ENCODE peak calls at places on chromosomes 4 and X, in eight cellular contexts. P is OCI-LY7; C is adipocyte; T is NCI-H1105; W is activated CD4-positive, alpha-beta T cell treated with anti-CD3 and anti-CD28 coated beads, Interleukin-2, amount 50 U/mL, for 24 hours; X is DMS79; U is ACHN; L is HEK293T. G is an unnamed sample.

GRCh38 chr4:57342406-57342805 is 232.2 kb upstream of the IGFBP7 start:
- DNase-seq in X (no peak), L (no peak), W (no peak), U (peak; percentile 6), C (peak; percentile 74), T (no peak), P (no peak), G (no peak)

GRCh38 chr4:109294468-109295020 is 7.9 kb downstream of the COL25A1 start:
- DNase-seq in C (no peak), T (no peak), P (no peak), W (no peak), L (no peak), X (no peak), U (no peak), G (no peak)

GRCh38 chr4:4388418-4388817 is 1.5 kb downstream of the NSG1 start:
- DNase-seq in P (peak; percentile 33), L (no peak), C (no peak), W (no peak), X (no peak), U (no peak), T (no peak), G (no peak)

GRCh38 chrX:39720945-39721344 is 376.8 kb downstream of the BCOR start:
- DNase-seq in X (no peak), W (no peak), U (no peak), C (no peak), P (no peak), L (no peak), T (no peak), G (no peak)

GRCh38 chrX:1244164-1245076 is 24.2 kb upstream of the CSF2RA start:
- DNase-seq in L (peak; percentile 42), U (peak; percentile 11), C (no peak), T (no peak), X (no peak), W (no peak), P (peak; percentile 57), G (no peak)

GRCh38 chr4:76546282-76547166 is 111.5 kb downstream of the SHROOM3 start:
- DNase-seq in L (no peak), T (no peak), C (peak; percentile 86), P (no peak), U (peak; percentile 57), X (peak; percentile 65), W (no peak), G (peak; percentile 11)

GRCh38 chr4:119693127-119693526 is 64.5 kb upstream of the PDE5A start:
- DNase-seq in P (no peak), X (no peak), L (no peak), C (no peak), T (no peak), W (no peak), U (no peak), G (no peak)

GRCh38 chr4:72902354-72902753 is 167.2 kb downstream of the COX18 start:
- DNase-seq in L (no peak), X (no peak), C (no peak), U (no peak), W (no peak), P (no peak), T (no peak), G (no peak)

GRCh38 chrX:153800177-153800722 is 5.8 kb downstream of the SSR4 start:
- DNase-seq in U (no peak), T (no peak), L (no peak), X (no peak), C (no peak), W (no peak), P (no peak), G (no peak)

GRCh38 chrX:116345953-116346352 is 90.5 kb upstream of the SLC6A14 start:
- DNase-seq in P (no peak), L (no peak), W (no peak), C (no peak), X (no peak), T (no peak), U (no peak), G (no peak)

GRCh38 chrX:16870861-16871584 is 861 bp upstream of the RBBP7 start:
- DNase-seq in T (no peak), C (peak; percentile 52), X (peak; percentile 16), L (peak; percentile 16), P (peak; percentile 47), W (no peak), U (no peak), G (peak; percentile 84)

GRCh38 chrX:125295337-125295736 is 24.3 kb upstream of the TEX13C start:
- DNase-seq in T (no peak), U (no peak), C (no peak), W (peak; percentile 4), L (no peak), P (no peak), X (no peak), G (no peak)

GRCh38 chrX:9369802-9370291 is 95.0 kb upstream of the TBL1X start:
- DNase-seq in L (no peak), P (no peak), C (no peak), W (no peak), U (no peak), T (no peak), X (no peak), G (no peak)

GRCh38 chrX:68723491-68724155 is 76.2 kb downstream of the STARD8 start:
- DNase-seq in X (no peak), U (no peak), P (no peak), W (no peak), L (no peak), T (no peak), C (no peak), G (no peak)